ENCODE peak calls at places on chromosome 21, in six cellular contexts. T is smooth muscle cell of the brain vasculature; K is activated T-cell treated with anti-CD3 and anti-CD28 coated beads, Interleukin-2, amount 50 U/mL, for 72 hours; D is activated CD8-positive, alpha-beta memory T cell treated with anti-CD3 and anti-CD28 coated beads for 48 hours; W is ovary; N is breast epithelium. J is an unnamed sample.

GRCh38 chr21:33924766-33925100 is 9.1 kb upstream of the ATP5PO start:
- DNase-seq in T (no peak), K (no peak), D (no peak), W (no peak), N (no peak), J (no peak)

GRCh38 chr21:15309721-15310120 is 244.9 kb upstream of the NRIP1 start:
- DNase-seq in T (no peak), K (no peak), D (no peak), W (peak; percentile 47), N (peak; percentile 30), J (no peak)

GRCh38 chr21:46098303-46099141 is 610 bp downstream of the COL6A2 start:
- DNase-seq in T (no peak), K (peak; percentile 37), D (no peak), W (peak; percentile 61), N (peak; percentile 17), J (no peak)

GRCh38 chr21:15227919-15228318 is 163.1 kb upstream of the NRIP1 start:
- DNase-seq in T (no peak), K (no peak), D (no peak), W (no peak), N (no peak), J (no peak)

GRCh38 chr21:45329261-45330074 is 41.8 kb upstream of the POFUT2 start:
- DNase-seq in T (no peak), K (no peak), D (no peak), W (peak; percentile 37), N (no peak), J (no peak)

GRCh38 chr21:43306911-43307676 is 119.8 kb downstream of the SIK1 start:
- DNase-seq in T (no peak), K (peak; percentile 28), D (no peak), W (peak; percentile 30), N (peak; percentile 71), J (peak; percentile 86)

GRCh38 chr21:27112186-27112585 is 145.3 kb upstream of the ADAMTS5 start:
- DNase-seq in T (no peak), K (no peak), D (no peak), W (no peak), N (no peak), J (no peak)

GRCh38 chr21:41435728-41436127 is 9.7 kb downstream of the MX1 start:
- DNase-seq in T (no peak), K (no peak), D (no peak), W (no peak), N (no peak), J (no peak)

GRCh38 chr21:43923391-43923790 is 58.4 kb downstream of the AGPAT3 start:
- DNase-seq in T (no peak), K (no peak), D (no peak), W (no peak), N (no peak), J (no peak)

GRCh38 chr21:26788783-26789182 is 56.4 kb downstream of the ADAMTS1 start:
- DNase-seq in T (no peak), K (no peak), D (no peak), W (peak; percentile 78), N (no peak), J (no peak)

GRCh38 chr21:44263221-44263671 is 1.5 kb upstream of the DNMT3L start:
- DNase-seq in T (no peak), K (no peak), D (no peak), W (no peak), N (no peak), J (no peak)

GRCh38 chr21:43956667-43957030 is 55.5 kb upstream of the TRAPPC10 start:
- DNase-seq in T (no peak), K (no peak), D (no peak), W (no peak), N (no peak), J (no peak)

GRCh38 chr21:42227909-42228708 is 9.2 kb downstream of the ABCG1 start:
- DNase-seq in T (peak; percentile 60), K (peak; percentile 95), D (peak; percentile 65), W (no peak), N (peak; percentile 67), J (peak; percentile 87)

GRCh38 chr21:23725576-23725975 is 1881.7 kb downstream of the MRPL39 start:
- DNase-seq in T (no peak), K (no peak), D (no peak), W (no peak), N (no peak), J (no peak)

GRCh38 chr21:31660134-31660565 is 657 bp downstream of the SOD1 start:
- DNase-seq in T (no peak), K (no peak), D (no peak), W (peak; percentile 69), N (no peak), J (peak; percentile 27)

GRCh38 chr21:23886828-23887708 is 1720.2 kb downstream of the MRPL39 start:
- DNase-seq in T (no peak), K (no peak), D (no peak), W (no peak), N (no peak), J (peak; percentile 19)

GRCh38 chr21:32112194-32112593 is 166.7 kb downstream of the MIS18A start:
- DNase-seq in T (no peak), K (no peak), D (no peak), W (no peak), N (no peak), J (no peak)

GRCh38 chr21:41064951-41065350 is 103.0 kb upstream of the BACE2 start:
- DNase-seq in T (no peak), K (no peak), D (no peak), W (no peak), N (no peak), J (no peak)

GRCh38 chr21:45698493-45698947 is 55.0 kb downstream of the PCBP3 start:
- DNase-seq in T (peak; percentile 57), K (peak; percentile 50), D (no peak), W (no peak), N (no peak), J (no peak)

GRCh38 chr21:45163413-45164123 is 89.2 kb downstream of the ADARB1 start:
- DNase-seq in T (no peak), K (no peak), D (no peak), W (no peak), N (no peak), J (no peak)

GRCh38 chr21:33685613-33686197 is 43.4 kb downstream of the ITSN1 start:
- DNase-seq in T (no peak), K (no peak), D (no peak), W (no peak), N (no peak), J (no peak)

GRCh38 chr21:17387030-17387617 is 125.7 kb upstream of the CXADR start:
- DNase-seq in T (peak; percentile 52), K (peak; percentile 29), D (peak; percentile 26), W (peak; percentile 27), N (no peak), J (no peak)

GRCh38 chr21:34115160-34115559 is 41.8 kb downstream of the MRPS6 start:
- DNase-seq in T (no peak), K (no peak), D (no peak), W (no peak), N (no peak), J (no peak)

GRCh38 chr21:43829161-43829560 is 35.9 kb upstream of the AGPAT3 start:
- DNase-seq in T (no peak), K (no peak), D (no peak), W (no peak), N (no peak), J (no peak)

GRCh38 chr21:35511298-35512162 is 462.4 kb upstream of the RUNX1 start:
- DNase-seq in T (no peak), K (peak; percentile 7), D (no peak), W (no peak), N (no peak), J (no peak)

GRCh38 chr21:36756527-36756926 is 57.6 kb downstream of the SIM2 start:
- DNase-seq in T (no peak), K (no peak), D (no peak), W (no peak), N (no peak), J (no peak)

GRCh38 chr21:32114434-32115063 is 164.3 kb downstream of the MIS18A start:
- DNase-seq in T (no peak), K (no peak), D (no peak), W (no peak), N (no peak), J (no peak)

GRCh38 chr21:31666445-31667010 is 7.0 kb downstream of the SOD1 start:
- DNase-seq in T (no peak), K (no peak), D (no peak), W (no peak), N (no peak), J (no peak)